ENCODE peak calls at places on chromosomes 5 and 9, in seven cellular contexts. U, X, T, G, E, F and D are unnamed samples.

GRCh38 chr5:105752801-105753200 is 1917.9 kb downstream of the EFNA5 start:
- DNase-seq in U (no peak), X (no peak), T (no peak), G (no peak), E (no peak), F (peak; percentile 1), D (no peak)

GRCh38 chr5:23721336-23721735 is 213.9 kb downstream of the PRDM9 start:
- DNase-seq in U (no peak), X (no peak), T (no peak), G (no peak), E (peak; percentile 26), F (no peak), D (no peak)

GRCh38 chr9:91758491-91758981 is 191.5 kb downstream of the ROR2 start:
- DNase-seq in U (peak; percentile 71), X (no peak), T (peak; percentile 10), G (peak; percentile 69), E (peak; percentile 57), F (no peak), D (peak; percentile 80)

GRCh38 chr9:91489391-91489899 is 65.8 kb upstream of the NFIL3 start:
- DNase-seq in U (no peak), X (no peak), T (no peak), G (peak; percentile 88), E (no peak), F (peak; percentile 93), D (no peak)

GRCh38 chr9:2874001-2874750 is 30.3 kb upstream of the PUM3 start:
- DNase-seq in U (no peak), X (no peak), T (peak; percentile 4), G (peak; percentile 12), E (no peak), F (peak; percentile 80), D (no peak)

GRCh38 chr9:76703270-76703669 is 61.0 kb upstream of the PCA3 start:
- DNase-seq in U (no peak), X (no peak), T (peak; percentile 77), G (no peak), E (no peak), F (no peak), D (no peak)

GRCh38 chr9:136403915-136404800 is 4.2 kb upstream of the SNAPC4 start:
- DNase-seq in U (no peak), X (no peak), T (no peak), G (no peak), E (no peak), F (no peak), D (no peak)

GRCh38 chr5:55997742-55998351 is 3.1 kb upstream of the IL6ST start:
- DNase-seq in U (peak; percentile 28), X (peak; percentile 78), T (peak; percentile 48), G (peak; percentile 83), E (no peak), F (peak; percentile 61), D (no peak)

GRCh38 chr9:135070198-135070951 is 17.1 kb upstream of the OLFM1 start:
- DNase-seq in U (no peak), X (no peak), T (no peak), G (no peak), E (no peak), F (no peak), D (peak; percentile 87)

GRCh38 chr5:181223729-181224389 is 778 bp downstream of the TRIM41 start:
- DNase-seq in U (peak; percentile 78), X (no peak), T (no peak), G (peak; percentile 64), E (no peak), F (peak; percentile 32), D (peak; percentile 95)

GRCh38 chr9:87531370-87532295 is 34.0 kb downstream of the DAPK1 start:
- DNase-seq in U (no peak), X (no peak), T (no peak), G (no peak), E (no peak), F (no peak), D (no peak)

GRCh38 chr9:124635285-124635684 is 128.1 kb upstream of the NR5A1 start:
- DNase-seq in U (no peak), X (no peak), T (no peak), G (no peak), E (no peak), F (no peak), D (no peak)

GRCh38 chr9:22033012-22033630 is 24.0 kb upstream of the CDKN2B start:
- DNase-seq in U (no peak), X (no peak), T (no peak), G (no peak), E (peak; percentile 52), F (no peak), D (no peak)

GRCh38 chr5:90843443-90843842 is 284.8 kb downstream of the ADGRV1 start:
- DNase-seq in U (no peak), X (no peak), T (no peak), G (no peak), E (peak; percentile 55), F (peak; percentile 6), D (no peak)
- TF ChIP-seq EZH2 in U (no peak), X (no peak), T (no peak), G (no peak), E (no peak), F (no peak), D (no peak)

GRCh38 chr9:110160163-110160562 is 47.8 kb downstream of the C9orf152 start:
- DNase-seq in U (no peak), X (no peak), T (no peak), G (peak; percentile 41), E (no peak), F (peak; percentile 68), D (no peak)
- H3K4me1 ChIP-seq in U (peaks cover 4% of the 10 kb centered on the region), X (peaks cover 4% of the 10 kb centered on the region), T (peaks cover 12% of the 10 kb centered on the region), G (peaks cover 28% of the 10 kb centered on the region), E (peaks cover 81% of the 10 kb centered on the region), F (peaks cover 14% of the 10 kb centered on the region), D (no peaks in the 10 kb centered on the region)

GRCh38 chr5:169777112-169777511 is 140.0 kb downstream of the DOCK2 start:
- DNase-seq in U (no peak), X (no peak), T (no peak), G (no peak), E (no peak), F (no peak), D (peak; percentile 54)
- H3K27ac ChIP-seq in U (no peak overlapping the region), X (no peak overlapping the region), T (no peak overlapping the region), G (no peak overlapping the region), E (no peak overlapping the region), F (no peak overlapping the region), D (no peak overlapping the region)

GRCh38 chr5:176621661-176622079 is 8.7 kb downstream of the SNCB start:
- DNase-seq in U (no peak), X (no peak), T (no peak), G (no peak), E (no peak), F (peak; percentile 44), D (no peak)

GRCh38 chr5:176620333-176620981 is 9.9 kb downstream of the SNCB start:
- DNase-seq in U (no peak), X (no peak), T (no peak), G (peak; percentile 24), E (no peak), F (no peak), D (no peak)

GRCh38 chr5:176619203-176619568 is 9.2 kb upstream of the GPRIN1 start:
- DNase-seq in U (peak; percentile 78), X (no peak), T (peak; percentile 87), G (peak; percentile 87), E (no peak), F (peak; percentile 68), D (peak; percentile 98)

GRCh38 chr5:176618783-176619182 is 8.8 kb upstream of the GPRIN1 start:
- DNase-seq in U (no peak), X (no peak), T (no peak), G (no peak), E (no peak), F (no peak), D (no peak)

GRCh38 chr5:176619569-176620332 is 9.8 kb upstream of the GPRIN1 start:
- DNase-seq in U (no peak), X (no peak), T (no peak), G (no peak), E (no peak), F (no peak), D (no peak)
- TF ChIP-seq EZH2 in U (no peak), X (no peak), T (peak; percentile 94), G (peak; percentile 63), E (no peak), F (peak; percentile 98), D (peak; percentile 95)

GRCh38 chr5:139306628-139307379 is 13.3 kb downstream of the MATR3 start:
- DNase-seq in U (no peak), X (no peak), T (no peak), G (no peak), E (no peak), F (no peak), D (no peak)
- H3K4me1 ChIP-seq in U (peaks cover 34% of the 10 kb centered on the region), X (peaks cover 48% of the 10 kb centered on the region), T (peaks cover 8% of the 10 kb centered on the region), G (peaks cover 60% of the 10 kb centered on the region), E (peaks cover 43% of the 10 kb centered on the region), F (peaks cover 3% of the 10 kb centered on the region), D (peaks cover 56% of the 10 kb centered on the region)

DNA sequence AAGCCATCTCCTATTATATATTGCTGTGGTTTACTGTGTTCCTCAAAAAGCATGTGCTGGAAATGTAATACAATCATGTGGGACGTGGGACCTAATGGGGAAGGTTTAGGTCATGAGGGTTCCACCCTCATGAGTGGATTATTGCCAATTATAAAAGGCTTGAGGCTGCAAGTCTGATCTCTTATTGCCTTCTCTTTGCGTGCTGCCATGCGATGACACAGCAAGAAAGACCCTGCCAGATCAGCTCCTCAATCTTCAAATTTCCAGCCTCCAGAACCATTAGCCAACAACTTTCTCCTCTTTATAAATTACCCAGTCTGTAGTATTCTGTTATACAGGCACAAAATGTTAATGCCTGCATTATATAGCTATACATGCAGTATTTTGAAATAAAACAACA is 45.4 kb downstream of the MARCHF11 start:
- DNase-seq in U (no peak), X (no peak), T (no peak), G (no peak), E (no peak), F (no peak), D (no peak)
- H3K27ac ChIP-seq in U (no peak overlapping the region), X (no peak overlapping the region), T (no peak overlapping the region), G (no peak overlapping the region), E (no peak overlapping the region), F (no peak overlapping the region), D (no peak overlapping the region)

GRCh38 chr5:176810687-176811501 is 535 bp downstream of the UNC5A start:
- DNase-seq in U (no peak), X (no peak), T (no peak), G (peak; percentile 61), E (no peak), F (peak; percentile 10), D (no peak)
- TF ChIP-seq EZH2 in U (no peak), X (no peak), T (no peak), G (no peak), E (no peak), F (peak; percentile 69), D (peak; percentile 48)